ENCODE peak calls at places on chromosomes 7 and 10, in four cellular contexts. P, R, G and J are unnamed samples.

GRCh38 chr10:86023336-86023735 is 343.3 kb downstream of the GRID1 start:
- DNase-seq in P (no peak), R (no peak), G (no peak), J (no peak)

GRCh38 chr7:46281071-46281470 is 360.0 kb upstream of the IGFBP3 start:
- DNase-seq in P (no peak), R (no peak), G (no peak), J (no peak)

GRCh38 chr7:142481548-142481947 is 223.7 kb upstream of the PRSS58 start:
- DNase-seq in P (no peak), R (no peak), G (no peak), J (no peak)

GRCh38 chr7:17444673-17445072 is 146.2 kb downstream of the AHR start:
- DNase-seq in P (no peak), R (peak), G (no peak), J (no peak)

GRCh38 chr10:91054325-91054724 is 133.4 kb upstream of the ANKRD1 start:
- DNase-seq in P (no peak), R (no peak), G (no peak), J (no peak)

GRCh38 chr7:112444505-112444904 is 5.8 kb upstream of the IFRD1 start:
- DNase-seq in P (no peak), R (no peak), G (no peak), J (no peak)

GRCh38 chr10:74310652-74311257 is 159.7 kb downstream of the ADK start:
- DNase-seq in P (no peak), R (no peak), G (no peak), J (no peak)

GRCh38 chr10:24176658-24177057 is 32.3 kb upstream of the KIAA1217 start:
- DNase-seq in P (no peak), R (no peak), G (no peak), J (no peak)

GRCh38 chr7:31782411-31782991 is 95.5 kb downstream of the PPP1R17 start:
- DNase-seq in P (peak), R (peak), G (no peak), J (peak)

GRCh38 chr10:12606461-12606860 is 257.1 kb downstream of the CAMK1D start:
- DNase-seq in P (no peak), R (no peak), G (no peak), J (no peak)

GRCh38 chr10:49117366-49117905 is 2.1 kb upstream of the VSTM4 start:
- DNase-seq in P (no peak), R (no peak), G (no peak), J (no peak)

GRCh38 chr10:12844796-12845524 is 156.6 kb downstream of the CCDC3 start:
- DNase-seq in P (no peak), R (peak), G (no peak), J (no peak)

GRCh38 chr10:80520661-80521488 is 16.8 kb upstream of the SH2D4B start:
- DNase-seq in P (no peak), R (no peak), G (no peak), J (no peak)

GRCh38 chr10:123948030-123948823 is 56.6 kb upstream of the CPXM2 start:
- DNase-seq in P (no peak), R (no peak), G (no peak), J (no peak)

GRCh38 chr10:99667108-99667751 is 7.9 kb downstream of the ENTPD7 start:
- DNase-seq in P (no peak), R (peak), G (no peak), J (no peak)

GRCh38 chr7:147412782-147413186 is 1177.8 kb upstream of the C7orf33 start:
- DNase-seq in P (no peak), R (peak), G (no peak), J (no peak)

GRCh38 chr7:82762880-82763279 is 319.3 kb upstream of the CACNA2D1 start:
- DNase-seq in P (no peak), R (no peak), G (no peak), J (no peak)

GRCh38 chr10:17386616-17387075 is 67.7 kb downstream of the ST8SIA6 start:
- DNase-seq in P (no peak), R (peak), G (no peak), J (no peak)

GRCh38 chr10:69629897-69630650 is at the start of gene FAM241B:
- DNase-seq in P (peak), R (peak), G (peak), J (no peak)

GRCh38 chr7:84981038-84981601 is 205.7 kb downstream of the SEMA3D start:
- DNase-seq in P (no peak), R (no peak), G (no peak), J (no peak)

GRCh38 chr10:5960070-5960972 is 17.0 kb downstream of the IL15RA start:
- DNase-seq in P (no peak), R (no peak), G (no peak), J (no peak)

GRCh38 chr10:80502621-80503583 is 34.8 kb upstream of the SH2D4B start:
- DNase-seq in P (no peak), R (no peak), G (no peak), J (no peak)

GRCh38 chr7:106420210-106420609 is 135.4 kb upstream of the NAMPT start:
- DNase-seq in P (no peak), R (no peak), G (no peak), J (no peak)

GRCh38 chr10:11429439-11430052 is 181.9 kb downstream of the USP6NL start:
- DNase-seq in P (no peak), R (no peak), G (no peak), J (no peak)

GRCh38 chr10:84395581-84395980 is 67.2 kb downstream of the CCSER2 start:
- DNase-seq in P (no peak), R (no peak), G (no peak), J (no peak)

GRCh38 chr7:803243-803635 is 29.0 kb upstream of the SUN1 start:
- DNase-seq in P (no peak), R (no peak), G (no peak), J (no peak)

GRCh38 chr7:801940-802364 is 30.3 kb upstream of the SUN1 start:
- DNase-seq in P (no peak), R (no peak), G (peak), J (no peak)

GRCh38 chr7:805261-805660 is 27.0 kb upstream of the SUN1 start:
- DNase-seq in P (no peak), R (no peak), G (no peak), J (no peak)

GRCh38 chr7:798921-799470 is 33.3 kb upstream of the SUN1 start:
- DNase-seq in P (no peak), R (no peak), G (no peak), J (no peak)

DNA sequence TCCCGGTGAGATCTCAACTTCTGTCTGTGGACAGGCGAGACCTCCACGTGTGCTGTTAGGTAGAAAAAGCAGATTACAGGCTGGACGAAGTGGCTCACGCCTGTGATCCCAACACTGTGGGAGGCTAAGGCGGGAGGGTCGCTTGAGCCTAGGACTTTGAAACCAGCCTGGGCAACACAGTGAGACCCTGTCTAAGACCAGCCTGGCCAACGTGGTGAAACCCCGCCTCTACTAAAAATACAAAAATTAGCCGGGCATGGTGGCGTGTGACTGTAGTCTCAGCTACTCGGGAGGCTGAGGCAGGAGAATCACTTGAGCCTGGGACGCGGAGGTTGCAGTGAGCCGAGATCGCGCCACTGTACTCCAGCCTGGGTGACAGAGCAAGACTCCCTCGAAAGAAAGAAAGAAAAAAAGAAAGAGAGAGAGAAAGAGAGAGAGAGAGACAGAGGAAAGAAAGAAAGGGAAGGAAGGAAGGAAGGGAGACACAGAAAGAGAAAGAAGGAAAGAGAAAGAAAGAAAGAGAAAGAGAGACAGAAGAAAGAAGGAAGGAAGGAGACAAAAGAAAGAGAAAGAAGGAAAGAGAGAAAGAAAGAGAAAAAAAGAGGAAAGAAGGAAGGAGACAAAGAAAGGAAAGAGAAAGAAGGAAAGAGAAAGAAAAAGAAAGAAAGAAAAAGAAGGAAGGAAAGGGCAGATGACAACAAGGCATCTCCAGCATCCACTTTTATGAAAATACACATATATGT is 29.6 kb upstream of the SUN1 start:
- DNase-seq in P (no peak), R (no peak), G (no peak), J (no peak)
- H3K4me3 ChIP-seq in P (no peak), R (no peak), G (no peak), J (no peak)

GRCh38 chr10:118594392-118595063 is 920 bp downstream of the PRLHR start:
- DNase-seq in P (peak), R (peak), G (peak), J (no peak)
- TF ChIP-seq CTCF in P (peak), R (peak), G (no peak), J (peak)

GRCh38 chr10:78251041-78251434 is 217.4 kb downstream of the RPS24 start:
- DNase-seq in P (no peak), R (no peak), G (no peak), J (no peak)
- H3K4me3 ChIP-seq in P (no peak), R (no peak), G (no peak), J (no peak)

GRCh38 chr7:27933691-27934565 is 194.0 kb downstream of the TAX1BP1 start:
- DNase-seq in P (no peak), R (peak), G (no peak), J (no peak)
- TF ChIP-seq CTCF in P (peak), R (peak), G (no peak), J (peak)

GRCh38 chr10:33396279-33396678 is 61.8 kb upstream of the NRP1 start:
- DNase-seq in P (no peak), R (no peak), G (no peak), J (no peak)
- H3K4me3 ChIP-seq in P (no peak), R (no peak), G (no peak), J (no peak)

GRCh38 chr7:152073352-152073751 is 47.9 kb downstream of the GALNT11 start:
- DNase-seq in P (no peak), R (no peak), G (no peak), J (no peak)

GRCh38 chr7:152074673-152075072 is 49.2 kb downstream of the GALNT11 start:
- DNase-seq in P (peak), R (no peak), G (no peak), J (no peak)

GRCh38 chr7:152076940-152077933 is 51.8 kb downstream of the GALNT11 start:
- DNase-seq in P (no peak), R (peak), G (no peak), J (no peak)

GRCh38 chr7:152078025-152078424 is 52.6 kb downstream of the GALNT11 start:
- DNase-seq in P (no peak), R (no peak), G (no peak), J (no peak)

DNA sequence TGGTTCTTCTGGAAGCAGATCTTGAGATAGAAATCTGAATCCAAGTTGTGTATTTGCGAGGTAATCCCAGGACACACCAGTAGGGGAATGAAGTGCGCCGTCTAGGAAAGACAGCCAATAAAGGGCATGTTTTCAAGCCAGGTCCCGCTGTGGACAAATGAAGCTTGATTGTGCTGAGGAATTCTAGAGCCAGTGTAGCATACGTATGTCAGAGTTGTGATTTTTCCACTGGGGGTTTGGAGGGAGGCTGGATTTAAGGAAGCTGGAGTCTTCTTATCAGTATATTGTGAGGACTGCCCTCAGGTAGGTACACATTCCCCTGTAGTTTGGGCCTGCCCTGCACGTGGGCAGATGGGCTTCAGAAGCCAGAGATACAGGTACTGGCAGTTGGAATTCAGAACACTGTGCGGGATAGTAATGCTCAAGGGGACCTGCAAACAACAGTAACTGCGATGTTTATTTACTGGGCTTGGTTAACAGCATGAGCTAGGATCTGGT is 50.9 kb downstream of the GALNT11 start:
- DNase-seq in P (peak), R (peak), G (no peak), J (peak)
- TF ChIP-seq CTCF in P (peak), R (peak), G (no peak), J (peak)

GRCh38 chr10:43689955-43690771 is 41.5 kb upstream of the ZNF32 start:
- DNase-seq in P (peak), R (peak), G (peak), J (no peak)

GRCh38 chr10:43691503-43691902 is 42.8 kb upstream of the ZNF32 start:
- DNase-seq in P (no peak), R (peak), G (no peak), J (no peak)

GRCh38 chr10:43688348-43688892 is 39.7 kb upstream of the ZNF32 start:
- DNase-seq in P (no peak), R (no peak), G (no peak), J (no peak)

GRCh38 chr10:43689007-43689491 is 40.4 kb upstream of the ZNF32 start:
- DNase-seq in P (no peak), R (no peak), G (no peak), J (no peak)

DNA sequence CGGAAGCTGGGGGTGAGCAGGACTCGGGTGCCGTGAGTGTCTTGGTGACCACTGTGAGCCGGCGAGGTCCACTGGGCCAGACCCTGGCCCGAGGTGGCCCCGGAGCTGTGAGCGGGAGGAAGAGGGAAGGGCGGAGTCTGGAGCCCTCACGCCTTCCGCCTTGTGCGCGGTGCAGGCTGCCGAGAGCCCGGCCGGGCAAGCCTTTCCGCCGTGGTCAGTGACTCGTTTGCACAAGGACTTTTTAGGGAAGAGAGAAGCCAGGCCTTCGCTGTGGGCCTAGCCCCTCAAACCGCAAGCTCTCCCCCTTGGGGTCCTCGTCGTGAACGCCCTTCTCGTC is 40.9 kb upstream of the ZNF32 start:
- DNase-seq in P (peak), R (peak), G (peak), J (no peak)
- H3K4me3 ChIP-seq in P (peak), R (peak), G (peak), J (peak)

DNA sequence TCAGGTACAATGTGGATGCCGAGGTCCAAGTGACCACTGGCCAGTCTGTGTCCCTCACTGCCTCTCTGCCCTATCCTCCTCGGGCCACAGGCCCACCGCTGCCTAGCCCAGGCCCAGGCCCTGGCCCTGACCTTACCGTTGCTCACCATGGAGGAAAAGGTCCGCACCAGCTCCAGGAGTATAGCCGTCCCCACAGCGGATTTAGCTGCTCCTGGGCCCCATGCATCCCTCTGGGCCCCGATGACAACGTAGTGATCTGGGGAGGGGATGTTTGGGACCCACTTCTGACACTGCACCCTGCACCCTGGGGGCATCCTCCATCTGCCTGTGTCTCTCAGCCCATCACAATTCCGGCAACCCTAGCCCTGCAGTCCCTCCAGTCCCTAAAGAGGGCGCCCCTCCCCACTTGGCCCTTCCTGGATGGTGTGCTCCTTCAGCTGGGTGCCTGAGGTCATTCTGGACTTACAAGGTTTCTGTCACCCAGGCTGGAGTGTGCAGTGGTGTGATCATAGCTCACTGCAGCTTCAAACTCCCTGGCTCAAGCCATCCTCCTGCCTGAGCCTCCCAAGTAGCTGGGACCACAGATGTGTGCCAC is 12.1 kb downstream of the TFR2 start:
- DNase-seq in P (peak), R (peak), G (no peak), J (no peak)
- TF ChIP-seq CTCF in P (peak), R (peak), G (no peak), J (peak)

GRCh38 chr10:43292745-43293676 is 26.1 kb upstream of the RASGEF1A start:
- DNase-seq in P (peak), R (peak), G (peak), J (no peak)

GRCh38 chr10:43284341-43284910 is 17.6 kb upstream of the RASGEF1A start:
- DNase-seq in P (peak), R (no peak), G (no peak), J (no peak)

GRCh38 chr10:43286076-43286805 is 19.4 kb upstream of the RASGEF1A start:
- DNase-seq in P (no peak), R (no peak), G (no peak), J (no peak)

GRCh38 chr10:43282881-43283280 is 16.0 kb upstream of the RASGEF1A start:
- DNase-seq in P (peak), R (no peak), G (no peak), J (no peak)

GRCh38 chr10:43287056-43288007 is 20.5 kb upstream of the RASGEF1A start:
- DNase-seq in P (no peak), R (no peak), G (peak), J (peak)
- H3K4me3 ChIP-seq in P (no peak), R (no peak), G (no peak), J (no peak)

GRCh38 chr7:99694201-99694911 is 14.6 kb upstream of the CYP3A5 start:
- DNase-seq in P (peak), R (no peak), G (no peak), J (no peak)
- TF ChIP-seq CTCF in P (no peak), R (no peak), G (no peak), J (no peak)